ENCODE peak calls at places on chromosomes 5 and 9, in seven cellular contexts. I is epithelial cell of prostate, V is T-helper 1 cell, B is mesendoderm, N is hepatocyte, G is AG04450, J is heart right ventricle. U is an unnamed sample.

GRCh38 chr9:126471084-126471611 is 142.6 kb upstream of the LMX1B start:
- DNase-seq in V (peak), I (no peak), J (peak), N (no peak), G (no peak), B (no peak), U (no peak)

GRCh38 chr9:21993893-21994525 is at the start of gene CDKN2A:
- DNase-seq in I (no peak), J (no peak), N (peak), G (no peak), V (peak), B (peak), U (peak)

GRCh38 chr5:160685695-160686094 is 166.3 kb downstream of the ATP10B start:
- DNase-seq in V (no peak), B (peak), N (peak), J (no peak), I (no peak), G (no peak), U (no peak)

GRCh38 chr5:1734908-1735289 is 64.7 kb downstream of the MRPL36 start:
- DNase-seq in I (no peak), B (no peak), G (no peak), N (no peak), V (no peak), J (no peak), U (peak)

GRCh38 chr9:131398204-131398603 is 4.3 kb downstream of the PRRC2B start:
- DNase-seq in V (peak), N (no peak), J (peak), B (no peak), I (no peak), G (no peak), U (peak)

GRCh38 chr5:74630387-74631087 is 10.0 kb downstream of the ENC1 start:
- DNase-seq in V (peak), I (peak), N (no peak), J (no peak), B (peak), G (peak), U (no peak)

GRCh38 chr9:21056931-21057330 is 20.8 kb downstream of the IFNB1 start:
- DNase-seq in J (no peak), N (no peak), G (no peak), B (no peak), V (no peak), I (peak), U (no peak)

GRCh38 chr9:107593224-107593870 is 103.8 kb upstream of the KLF4 start:
- DNase-seq in V (no peak), B (peak), N (no peak), G (no peak), J (no peak), I (no peak), U (no peak)

GRCh38 chr9:35499701-35500030 is 9.8 kb downstream of the RUSC2 start:
- DNase-seq in V (no peak), I (no peak), B (no peak), N (no peak), J (no peak), G (no peak), U (no peak)

GRCh38 chr5:80655231-80655784 is 525 bp upstream of the DHFR start:
- DNase-seq in J (no peak), G (no peak), N (no peak), I (no peak), V (no peak), B (no peak), U (no peak)

GRCh38 chr5:54295658-54296276 is 14.6 kb downstream of the ARL15 start:
- DNase-seq in N (no peak), J (no peak), I (no peak), G (no peak), V (no peak), B (no peak), U (no peak)

GRCh38 chr9:128636556-128637530 is 19.8 kb downstream of the DYNC2I2 start:
- DNase-seq in V (no peak), N (no peak), G (no peak), J (no peak), I (no peak), B (no peak), U (no peak)

GRCh38 chr9:100020121-100020780 is 78.5 kb downstream of the ERP44 start:
- DNase-seq in G (no peak), J (no peak), I (no peak), N (no peak), B (no peak), V (no peak), U (no peak)

GRCh38 chr5:11261226-11261625 is 500.2 kb upstream of the DAP start:
- DNase-seq in N (no peak), I (no peak), B (no peak), G (no peak), J (no peak), V (no peak), U (no peak)

GRCh38 chr9:126706698-126707053 is 92.9 kb downstream of the LMX1B start:
- DNase-seq in J (no peak), G (no peak), V (no peak), I (no peak), N (no peak), B (no peak), U (no peak)

GRCh38 chr5:133393776-133394476 is 218.4 kb downstream of the FSTL4 start:
- DNase-seq in J (no peak), G (no peak), V (no peak), I (no peak), N (no peak), B (no peak), U (no peak)